ENCODE peak calls at places on chromosomes 4 and X, in eight cellular contexts. D, I, O, N, K, C, M and T are unnamed samples.

GRCh38 chrX:113741744-113742143 is 842.1 kb upstream of the HTR2C start:
- DNase-seq in K (peak), O (peak), M (peak), N (no peak), D (no peak), I (no peak), C (peak), T (no peak)

GRCh38 chr4:21001490-21001889 is 301.2 kb downstream of the PACRGL start:
- DNase-seq in M (no peak), D (no peak), C (no peak), N (no peak), I (no peak), K (no peak), O (no peak), T (no peak)

GRCh38 chrX:81259008-81259713 is 57.3 kb downstream of the SH3BGRL start:
- DNase-seq in C (no peak), M (no peak), I (no peak), N (no peak), D (no peak), K (no peak), O (no peak), T (no peak)

GRCh38 chr4:85431881-85432280 is 43.1 kb upstream of the ARHGAP24 start:
- DNase-seq in C (no peak), M (no peak), N (no peak), K (no peak), D (no peak), I (no peak), O (no peak), T (no peak)

GRCh38 chr4:7557447-7557846 is 122.7 kb upstream of the PSAPL1 start:
- DNase-seq in M (no peak), N (no peak), D (no peak), C (no peak), I (no peak), O (no peak), K (peak), T (no peak)

GRCh38 chrX:154797006-154797405 is 8.3 kb downstream of the MPP1 start:
- DNase-seq in D (no peak), N (no peak), I (no peak), C (no peak), K (no peak), M (no peak), O (no peak), T (no peak)

GRCh38 chr4:52001616-52002015 is 18.5 kb downstream of the LRRC66 start:
- DNase-seq in O (no peak), C (no peak), M (no peak), K (peak), N (no peak), I (no peak), D (no peak), T (no peak)

GRCh38 chrX:45143455-45143854 is 57.2 kb downstream of the DIPK2B start:
- DNase-seq in D (no peak), M (no peak), K (no peak), I (no peak), C (no peak), O (no peak), N (no peak), T (no peak)

GRCh38 chr4:102139132-102139573 is 206.1 kb downstream of the SLC39A8 start:
- DNase-seq in K (peak), D (no peak), C (no peak), I (no peak), N (no peak), O (no peak), M (no peak), T (no peak)

GRCh38 chr4:169147217-169147616 is 123.5 kb downstream of the SH3RF1 start:
- DNase-seq in N (no peak), C (no peak), M (no peak), K (peak), O (no peak), D (no peak), I (no peak), T (no peak)

GRCh38 chr4:96649536-96649935 is 809.6 kb downstream of the PDHA2 start:
- DNase-seq in I (no peak), D (no peak), O (no peak), N (no peak), M (no peak), C (no peak), K (peak), T (no peak)

GRCh38 chr4:26235500-26235899 is 85.3 kb upstream of the RBPJ start:
- DNase-seq in C (no peak), I (no peak), N (no peak), O (no peak), D (peak), M (no peak), K (peak), T (peak)

GRCh38 chr4:142815834-142816233 is 30.3 kb downstream of the INPP4B start:
- DNase-seq in I (no peak), D (no peak), N (no peak), C (peak), O (no peak), M (no peak), K (peak), T (no peak)

DNA sequence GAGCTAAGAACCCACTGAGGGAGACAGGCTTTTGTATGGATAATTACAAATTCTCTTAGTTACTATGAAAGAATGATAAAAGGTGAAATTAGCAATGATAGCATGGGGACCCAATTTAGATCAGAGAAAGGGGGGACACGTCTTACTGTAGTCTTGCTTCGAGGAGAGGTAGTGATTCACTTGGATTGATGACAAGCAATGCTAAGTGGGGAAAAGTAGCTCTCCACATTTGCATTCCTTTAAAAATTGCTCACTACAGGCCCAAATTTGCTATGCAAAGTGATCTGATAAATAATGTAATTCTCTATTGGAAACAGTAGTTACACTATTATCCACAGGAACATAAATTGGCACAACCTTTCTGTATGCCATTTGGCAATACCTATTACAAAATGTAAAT is 42.5 kb upstream of the MAP3K15 start:
- DNase-seq in O (no peak), C (no peak), N (no peak), K (no peak), I (no peak), M (no peak), D (no peak), T (no peak)
- TF ChIP-seq CTCF in O (no peak), C (no peak), N (no peak), K (no peak), I (no peak), M (no peak), D (no peak), T (no peak)

DNA sequence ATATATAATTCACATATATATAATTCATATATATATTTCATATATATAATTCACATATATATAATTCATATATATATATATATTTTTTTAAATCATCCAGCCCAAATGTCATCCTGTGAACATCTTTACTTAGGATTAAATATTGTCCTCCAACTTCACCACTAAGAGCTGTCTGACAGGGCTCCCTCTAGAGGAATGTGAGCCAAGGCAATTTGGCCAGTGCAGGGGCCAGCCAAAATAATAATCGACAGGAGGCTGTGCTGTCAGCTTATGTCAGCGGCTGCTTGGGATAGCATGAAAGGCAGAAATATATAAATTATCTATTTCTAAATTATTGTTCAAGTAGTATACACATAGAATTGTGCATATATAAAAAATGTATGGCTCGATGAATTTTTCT is 29.5 kb downstream of the EGFL6 start:
- DNase-seq in N (no peak), D (no peak), M (no peak), K (peak), O (no peak), I (no peak), C (no peak), T (no peak)
- TF ChIP-seq CTCF in N (no peak), D (no peak), M (peak), K (peak), O (peak), I (peak), C (no peak), T (peak)

GRCh38 chr4:55312491-55313101 is 33.4 kb upstream of the SRD5A3 start:
- DNase-seq in D (peak), K (peak), C (peak), O (peak), M (peak), N (no peak), I (peak), T (no peak)
- TF ChIP-seq CTCF in D (peak), K (peak), C (peak), O (peak), M (peak), N (peak), I (peak), T (peak)

DNA sequence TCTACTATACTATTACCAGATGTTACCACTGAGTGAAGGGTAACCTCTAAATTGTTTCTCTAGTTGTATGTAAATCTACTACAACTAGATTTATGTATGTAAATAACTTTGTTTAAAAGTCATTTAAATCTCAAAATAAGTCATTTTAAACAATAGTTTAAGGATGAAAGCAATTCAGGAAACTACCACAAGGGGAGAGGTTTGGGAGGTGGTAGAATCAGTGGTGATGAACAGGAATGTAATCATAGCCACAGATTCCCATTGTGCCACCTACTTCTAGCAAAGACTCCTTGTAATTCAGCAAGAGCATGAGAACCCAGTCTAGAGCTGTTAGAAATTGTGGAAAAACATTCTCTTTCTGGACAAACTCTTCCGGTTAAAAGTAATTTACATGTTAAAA is 234.6 kb downstream of the SLC7A11 start:
- DNase-seq in N (no peak), K (peak), I (no peak), C (no peak), M (no peak), O (no peak), D (no peak), T (no peak)
- TF ChIP-seq CTCF in N (no peak), K (peak), I (peak), C (no peak), M (peak), O (peak), D (no peak), T (peak)